ENCODE peak calls at places on chromosome 14, in four cellular contexts. V is HepG2, M is K562, S is GM12878. P is an unnamed sample.

GRCh38 chr14:50312734-50313054 is 570 bp downstream of the DMAC2L start:
- DNase-seq in V (peak), M (no peak), S (no peak), P (no peak)

GRCh38 chr14:72625689-72626088 is 268.2 kb downstream of the DPF3 start:
- DNase-seq in V (no peak), M (no peak), S (peak), P (no peak)

GRCh38 chr14:93970589-93970966 is 5.8 kb downstream of the ASB2 start:
- DNase-seq in V (peak), M (no peak), S (no peak), P (peak)

GRCh38 chr14:59438148-59438766 is 26.9 kb downstream of the GPR135 start:
- DNase-seq in V (no peak), M (no peak), S (no peak), P (no peak)

GRCh38 chr14:71460091-71460490 is 472.1 kb upstream of the RGS6 start:
- DNase-seq in V (no peak), M (no peak), S (no peak), P (no peak)

GRCh38 chr14:23559010-23559920 is 3.2 kb downstream of the THTPA start:
- DNase-seq in V (peak), M (peak), S (no peak), P (peak)

GRCh38 chr14:101293609-101294008 is 267.7 kb upstream of the DIO3 start:
- DNase-seq in V (no peak), M (no peak), S (no peak), P (no peak)

GRCh38 chr14:101122114-101122854 is 218.8 kb upstream of the RTL1 start:
- DNase-seq in V (no peak), M (no peak), S (no peak), P (no peak)

GRCh38 chr14:24266344-24267244 is 3.6 kb upstream of the TGM1 start:
- DNase-seq in V (no peak), M (no peak), S (no peak), P (no peak)

GRCh38 chr14:105537580-105538474 is 11.4 kb downstream of the TMEM121 start:
- DNase-seq in V (no peak), M (peak), S (no peak), P (peak)

GRCh38 chr14:61337893-61338292 is 16.5 kb downstream of the PRKCH start:
- DNase-seq in V (no peak), M (no peak), S (no peak), P (no peak)

GRCh38 chr14:101480747-101481530 is 80.4 kb upstream of the DIO3 start:
- DNase-seq in V (peak), M (no peak), S (no peak), P (no peak)

GRCh38 chr14:35915185-35915584 is 89.0 kb downstream of the BRMS1L start:
- DNase-seq in V (no peak), M (no peak), S (no peak), P (no peak)
- TF ChIP-seq BHLHE40 in V (no peak), M (no peak), S (no peak), P (no peak)

DNA sequence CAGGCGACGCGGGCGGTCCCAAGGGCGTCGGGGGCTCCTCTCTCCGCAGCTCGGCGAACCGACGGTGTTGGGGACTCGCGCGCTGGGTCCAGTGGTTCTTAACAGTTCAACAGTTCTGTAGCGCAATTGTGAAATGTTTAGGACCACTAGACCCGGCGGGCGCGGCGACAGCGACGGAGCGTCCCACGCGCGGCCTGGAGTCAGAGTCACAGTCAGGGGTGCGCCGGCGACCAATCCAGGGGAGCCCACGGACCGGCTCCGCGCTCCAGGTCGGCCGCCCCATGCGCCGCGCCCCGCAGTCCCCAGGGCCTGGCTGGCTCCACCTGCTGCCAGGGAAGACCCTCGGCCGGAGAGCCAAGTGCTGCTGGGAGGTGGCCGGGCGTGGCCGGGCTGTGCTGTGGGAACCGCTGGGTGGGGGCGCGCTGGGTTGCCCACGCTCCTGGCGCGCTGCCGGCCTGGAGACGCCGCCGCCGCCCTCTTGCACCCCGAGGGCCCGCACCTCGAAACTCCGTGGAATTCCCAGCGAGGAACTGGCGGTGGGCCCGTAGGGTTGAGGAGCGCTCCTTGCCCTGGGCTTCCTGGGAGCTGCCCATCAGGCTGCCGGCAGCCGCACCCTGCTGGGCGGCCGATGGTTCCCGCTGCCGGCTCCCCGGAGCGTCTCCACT is 20.9 kb upstream of the KIF26A start:
- DNase-seq in V (no peak), M (no peak), S (no peak), P (no peak)
- TF ChIP-seq TARDBP in V (no peak), M (no peak), S (no peak), P (no peak)

GRCh38 chr14:39673141-39674133 is 241.2 kb upstream of the FBXO33 start:
- DNase-seq in V (no peak), M (no peak), S (no peak), P (no peak)
- TF ChIP-seq BHLHE40 in V (no peak), M (no peak), S (no peak), P (no peak)

DNA sequence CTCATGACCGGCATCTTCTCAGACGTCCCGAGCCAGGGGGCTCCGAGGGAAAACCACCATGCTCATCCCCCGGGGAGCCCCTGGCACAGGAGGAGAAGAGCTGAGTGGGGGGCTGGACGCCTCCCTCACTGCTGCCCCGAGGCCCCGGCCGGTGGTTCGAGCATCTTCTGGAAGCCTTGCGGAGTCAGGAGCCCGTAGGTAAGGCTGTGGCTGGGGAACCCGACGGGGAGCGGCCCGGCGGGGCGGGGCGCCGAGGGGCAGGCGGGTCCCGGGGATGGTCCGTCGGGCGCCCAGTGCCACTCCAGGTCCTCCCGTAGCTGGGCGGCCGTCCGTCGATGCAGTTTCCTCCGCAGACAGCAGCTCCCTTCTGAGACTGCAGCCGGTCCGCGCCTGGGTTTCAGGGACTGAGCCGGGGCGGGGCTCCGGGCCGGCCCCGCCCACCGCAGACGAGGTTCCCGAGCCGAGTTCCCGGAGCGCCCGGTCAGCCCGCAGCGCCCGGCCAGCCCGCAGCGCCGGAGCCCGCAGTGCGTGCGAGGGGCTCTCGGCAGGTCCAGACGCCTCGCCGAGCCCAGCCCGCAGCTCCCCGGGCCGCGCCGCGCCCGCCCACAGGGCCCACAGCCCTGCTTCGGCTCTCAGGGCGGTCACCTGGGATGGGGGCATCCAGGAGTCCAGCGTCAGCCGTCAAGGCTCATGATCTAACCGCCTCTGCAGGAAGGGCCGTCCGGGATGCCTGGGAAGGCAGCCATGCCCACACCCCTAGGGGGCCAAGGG is at the start of gene PGF:
- DNase-seq in V (no peak), M (peak), S (no peak), P (peak)
- TF ChIP-seq TARDBP in V (no peak), M (no peak), S (no peak), P (no peak)

GRCh38 chr14:21038416-21039058 is 3.6 kb upstream of the RNASE7 start:
- DNase-seq in V (no peak), M (no peak), S (no peak), P (no peak)

GRCh38 chr14:21041676-21042433 is at the start of gene RNASE7:
- DNase-seq in V (no peak), M (no peak), S (no peak), P (no peak)

GRCh38 chr14:21040370-21040925 is 1.7 kb upstream of the RNASE7 start:
- DNase-seq in V (no peak), M (no peak), S (no peak), P (no peak)

GRCh38 chr14:21039059-21039422 is 3.1 kb upstream of the RNASE7 start:
- DNase-seq in V (peak), M (no peak), S (no peak), P (no peak)

GRCh38 chr14:21039585-21040369 is 2.4 kb upstream of the RNASE7 start:
- DNase-seq in V (peak), M (no peak), S (no peak), P (peak)
- TF ChIP-seq BHLHE40 in V (no peak), M (no peak), S (no peak), P (no peak)

GRCh38 chr14:103518416-103519042 is 4.1 kb downstream of the CKB start:
- DNase-seq in V (peak), M (peak), S (no peak), P (peak)

GRCh38 chr14:103519837-103520212 is 2.8 kb downstream of the CKB start:
- DNase-seq in V (no peak), M (no peak), S (no peak), P (no peak)

GRCh38 chr14:103517626-103518415 is 4.8 kb downstream of the CKB start:
- DNase-seq in V (no peak), M (no peak), S (no peak), P (no peak)

GRCh38 chr14:103520269-103520656 is 2.4 kb downstream of the CKB start:
- DNase-seq in V (no peak), M (no peak), S (no peak), P (no peak)

GRCh38 chr14:103519043-103519836 is 3.4 kb downstream of the CKB start:
- DNase-seq in V (no peak), M (peak), S (no peak), P (no peak)
- TF ChIP-seq TARDBP in V (no peak), M (no peak), S (no peak), P (no peak)

GRCh38 chr14:77058785-77059184 is 30.3 kb upstream of the IRF2BPL start:
- DNase-seq in V (no peak), M (no peak), S (no peak), P (no peak)
- TF ChIP-seq BHLHE40 in V (no peak), M (no peak), S (no peak), P (no peak)

DNA sequence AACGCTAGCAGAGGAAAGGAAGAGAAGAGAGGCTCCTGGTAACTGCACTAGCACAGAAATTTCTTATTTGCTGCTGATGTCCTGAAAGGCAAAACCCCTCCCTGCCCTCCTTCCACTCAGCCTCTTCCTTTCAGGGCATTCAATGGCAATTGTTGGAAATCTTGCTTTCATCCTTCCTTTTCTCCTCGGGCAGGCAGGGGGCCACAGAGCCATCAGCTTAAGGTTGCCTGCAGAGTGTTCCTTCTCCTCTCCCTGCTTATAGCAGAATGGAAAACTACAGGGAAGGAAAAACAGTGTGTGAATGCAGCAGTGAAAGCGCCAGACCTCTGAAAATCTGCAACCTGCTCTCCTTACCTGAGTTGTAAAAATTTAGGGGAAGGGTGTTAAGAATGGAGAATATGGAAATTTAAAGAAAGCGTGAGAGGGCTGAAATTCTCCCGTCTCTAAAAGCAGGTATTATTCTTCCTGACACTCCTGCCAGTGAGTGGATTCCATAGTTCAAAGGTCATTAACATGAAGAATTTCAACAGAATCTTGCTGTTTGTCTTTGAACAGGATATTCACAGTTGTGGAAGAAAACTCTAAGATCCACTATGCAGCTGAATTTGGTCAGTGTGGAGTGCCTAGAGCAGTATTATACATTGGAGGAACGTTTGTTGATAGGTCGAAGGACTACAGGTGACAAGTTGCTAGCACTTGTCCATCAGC is 348.8 kb downstream of the KCNH5 start:
- DNase-seq in V (peak), M (no peak), S (no peak), P (no peak)
- TF ChIP-seq TARDBP in V (no peak), M (no peak), S (no peak), P (no peak)

DNA sequence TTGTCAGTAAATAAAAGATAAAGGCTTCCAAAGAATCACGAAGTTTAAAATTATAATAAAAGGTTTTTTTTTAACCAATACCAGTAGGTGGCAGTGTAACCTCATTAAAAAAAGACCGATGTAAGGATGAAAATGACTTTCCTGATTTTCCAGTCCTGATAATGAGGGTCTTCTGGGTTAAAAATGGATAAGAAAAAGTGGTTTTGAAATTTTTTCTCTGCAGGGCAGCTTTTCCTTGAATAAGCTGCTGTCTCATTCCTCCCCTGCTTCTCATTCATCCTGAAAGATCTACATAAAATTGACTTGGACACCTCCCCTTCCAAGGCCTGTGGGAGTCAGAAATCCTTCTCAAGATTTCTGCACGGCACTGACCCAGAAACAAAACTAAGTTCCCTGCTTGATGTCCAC is 58.9 kb upstream of the FBXO33 start:
- DNase-seq in V (peak), M (peak), S (no peak), P (peak)
- TF ChIP-seq BHLHE40 in V (no peak), M (no peak), S (no peak), P (no peak)

GRCh38 chr14:76236172-76237130 is 84.7 kb downstream of the GPATCH2L start:
- DNase-seq in V (no peak), M (no peak), S (peak), P (no peak)
- TF ChIP-seq TARDBP in V (no peak), M (no peak), S (no peak), P (no peak)